ENCODE peak calls at places on chromosomes 13 and 19, in ten cellular contexts. I is naive thymus-derived CD4-positive, alpha-beta T cell; D is pancreas; K is breast epithelium; U is GM23338; V is HCT116; R is endodermal cell; Q is tibial artery; G is neuronal stem cell; O is adrenal gland. X is an unnamed sample.

GRCh38 chr13:74556002-74556551 is 421.9 kb upstream of the KLF12 start:
- DNase-seq in I (no peak), D (no peak), K (no peak), U (no peak), V (no peak), R (no peak), Q (no peak), G (no peak), O (no peak), X (no peak)

GRCh38 chr13:24008679-24009078 is 111.4 kb upstream of the C1QTNF9B start:
- DNase-seq in I (no peak), D (no peak), K (no peak), U (no peak), V (no peak), R (no peak), Q (no peak), G (no peak), O (no peak), X (no peak)

GRCh38 chr13:79749985-79750551 is 269.1 kb downstream of the NDFIP2 start:
- DNase-seq in I (no peak), D (no peak), K (peak; percentile 74), U (peak; percentile 56), V (no peak), R (peak; percentile 78), Q (peak; percentile 78), G (peak; percentile 21), O (peak; percentile 84), X (no peak)

GRCh38 chr19:55626350-55626749 is 2.0 kb upstream of the ZNF784 start:
- DNase-seq in I (peak; percentile 84), D (no peak), K (no peak), U (no peak), V (no peak), R (no peak), Q (no peak), G (no peak), O (no peak), X (no peak)

GRCh38 chr13:49444517-49445395 is 682 bp downstream of the SETDB2 start:
- DNase-seq in I (peak; percentile 49), D (no peak), K (no peak), U (peak; percentile 39), V (no peak), R (peak; percentile 67), Q (no peak), G (peak; percentile 29), O (peak; percentile 57), X (no peak)

GRCh38 chr19:17671906-17672305 is 16.2 kb downstream of the UNC13A start:
- DNase-seq in I (no peak), D (no peak), K (no peak), U (peak; percentile 87), V (peak; percentile 68), R (peak; percentile 84), Q (no peak), G (no peak), O (no peak), X (no peak)

GRCh38 chr13:34405410-34405809 is 536.7 kb upstream of the NBEA start:
- DNase-seq in I (no peak), D (no peak), K (no peak), U (no peak), V (no peak), R (no peak), Q (no peak), G (no peak), O (no peak), X (no peak)

GRCh38 chr13:111953546-111954178 is 113.3 kb upstream of the SOX1 start:
- DNase-seq in I (no peak), D (no peak), K (no peak), U (no peak), V (no peak), R (peak; percentile 41), Q (no peak), G (no peak), O (peak; percentile 27), X (peak; percentile 20)

DNA sequence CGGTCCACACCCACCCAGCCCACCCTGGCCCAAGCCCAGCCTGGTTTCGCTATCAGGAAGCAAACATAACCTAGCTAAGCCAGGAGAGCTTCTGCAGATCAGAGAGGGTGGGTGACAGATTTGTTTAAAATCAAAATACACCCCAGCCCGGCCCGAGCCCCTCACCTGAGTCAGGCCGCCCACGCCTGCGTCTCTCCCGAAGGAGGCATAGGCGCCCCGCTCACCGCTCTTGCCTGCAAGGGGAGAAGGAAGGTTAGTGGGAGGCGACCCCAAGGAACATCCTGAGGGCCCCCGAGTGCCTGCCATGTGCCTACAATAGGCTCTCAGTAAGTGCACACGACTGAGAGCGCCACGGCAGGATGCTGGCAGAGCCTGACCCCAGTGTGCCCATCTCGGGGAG is 21.9 kb upstream of the UQCR11 start:
- DNase-seq in I (no peak), D (no peak), K (no peak), U (no peak), V (no peak), R (no peak), Q (no peak), G (no peak), O (no peak), X (no peak)
- H3K36me3 ChIP-seq in I (no peaks in the 10 kb centered on the region), D (no peaks in the 10 kb centered on the region), K (no peaks in the 10 kb centered on the region), U (peaks cover 11% of the 10 kb centered on the region), V (peaks cover 8% of the 10 kb centered on the region), R (peaks cover 58% of the 10 kb centered on the region), Q (peaks cover 79% of the 10 kb centered on the region), G (peaks cover 79% of the 10 kb centered on the region), O (no peaks in the 10 kb centered on the region), X (peaks cover 17% of the 10 kb centered on the region)

DNA sequence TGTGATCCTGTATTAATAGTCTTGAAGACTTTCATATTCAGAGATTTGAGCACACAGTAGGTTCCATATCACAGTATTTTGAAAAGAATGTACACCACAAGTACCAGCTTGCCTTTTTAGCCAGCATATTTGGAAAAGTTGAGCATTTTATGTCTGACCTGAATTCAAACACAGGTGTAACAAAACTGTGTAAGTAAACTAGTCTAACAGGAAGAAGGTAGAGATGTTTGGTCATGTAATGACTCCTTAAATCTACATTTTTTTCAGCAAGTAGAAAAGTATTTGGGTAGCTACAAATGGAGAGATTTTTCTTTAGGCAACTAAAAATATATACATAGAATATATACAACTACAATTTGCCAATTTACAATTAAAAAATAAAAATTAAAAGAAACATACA is 7.6 kb downstream of the ARHGAP35 start:
- DNase-seq in I (no peak), D (no peak), K (no peak), U (no peak), V (no peak), R (no peak), Q (no peak), G (no peak), O (no peak), X (no peak)
- H3K4me1 ChIP-seq in I (peaks cover 18% of the 10 kb centered on the region), D (peaks cover 9% of the 10 kb centered on the region), K (peaks cover 16% of the 10 kb centered on the region), U (peaks cover 52% of the 10 kb centered on the region), V (peaks cover 49% of the 10 kb centered on the region), R (peaks cover 12% of the 10 kb centered on the region), Q (peaks cover 51% of the 10 kb centered on the region), G (peaks cover 17% of the 10 kb centered on the region), O (peaks cover 35% of the 10 kb centered on the region), X (peaks cover 81% of the 10 kb centered on the region)

GRCh38 chr19:45773384-45773783 is 4.3 kb upstream of the SIX5 start:
- DNase-seq in I (no peak), D (no peak), K (no peak), U (no peak), V (no peak), R (no peak), Q (no peak), G (no peak), O (no peak), X (peak; percentile 88)

GRCh38 chr19:45772130-45772880 is 3.3 kb upstream of the SIX5 start:
- DNase-seq in I (no peak), D (peak; percentile 65), K (no peak), U (no peak), V (no peak), R (peak; percentile 45), Q (no peak), G (no peak), O (no peak), X (peak; percentile 46)

GRCh38 chr19:45772912-45773311 is 3.9 kb upstream of the SIX5 start:
- DNase-seq in I (no peak), D (no peak), K (no peak), U (no peak), V (no peak), R (no peak), Q (no peak), G (no peak), O (no peak), X (no peak)

GRCh38 chr19:45777395-45777961 is 4.8 kb downstream of the DMPK start:
- DNase-seq in I (no peak), D (no peak), K (no peak), U (no peak), V (no peak), R (no peak), Q (no peak), G (no peak), O (no peak), X (no peak)

DNA sequence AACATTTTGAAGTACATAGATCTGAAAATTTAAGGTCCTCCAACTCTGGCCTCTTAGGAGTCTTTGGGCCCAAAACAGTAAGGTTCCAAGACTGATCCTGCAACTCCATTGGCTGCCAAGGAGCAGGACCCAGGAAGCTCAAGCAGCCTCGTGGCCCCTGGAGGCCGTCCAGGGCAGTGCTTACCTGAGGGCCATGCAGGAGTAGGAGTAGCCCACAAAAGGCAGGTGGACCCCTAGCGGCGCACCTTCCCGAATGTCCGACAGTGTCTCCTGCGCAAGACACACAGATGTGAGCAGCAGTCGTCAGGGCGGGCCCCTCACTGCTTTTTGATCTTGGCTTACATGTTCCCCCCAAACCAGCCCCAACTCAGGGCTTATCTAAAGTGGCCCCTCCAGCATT is 5.7 kb upstream of the SIX5 start:
- DNase-seq in I (no peak), D (peak; percentile 61), K (no peak), U (peak; percentile 95), V (no peak), R (peak; percentile 94), Q (no peak), G (no peak), O (no peak), X (no peak)
- H3K36me3 ChIP-seq in I (no peaks in the 10 kb centered on the region), D (peaks cover 25% of the 10 kb centered on the region), K (peaks cover 6% of the 10 kb centered on the region), U (peaks cover 3% of the 10 kb centered on the region), V (peaks cover 10% of the 10 kb centered on the region), R (peaks cover 25% of the 10 kb centered on the region), Q (peaks cover 65% of the 10 kb centered on the region), G (peaks cover 75% of the 10 kb centered on the region), O (no peaks in the 10 kb centered on the region), X (peaks cover 65% of the 10 kb centered on the region)

GRCh38 chr13:110330491-110331001 is 23.5 kb downstream of the COL4A2 start:
- DNase-seq in I (no peak), D (no peak), K (no peak), U (no peak), V (no peak), R (no peak), Q (peak; percentile 60), G (no peak), O (peak; percentile 46), X (no peak)

GRCh38 chr13:110329258-110329657 is 22.2 kb downstream of the COL4A2 start:
- DNase-seq in I (no peak), D (no peak), K (no peak), U (no peak), V (no peak), R (no peak), Q (peak; percentile 57), G (no peak), O (no peak), X (no peak)

GRCh38 chr13:110328509-110328908 is 21.4 kb downstream of the COL4A2 start:
- DNase-seq in I (no peak), D (no peak), K (no peak), U (no peak), V (no peak), R (no peak), Q (peak; percentile 59), G (no peak), O (peak; percentile 42), X (no peak)

GRCh38 chr13:110331362-110331761 is 24.3 kb downstream of the COL4A2 start:
- DNase-seq in I (no peak), D (no peak), K (no peak), U (no peak), V (no peak), R (no peak), Q (peak; percentile 67), G (no peak), O (peak; percentile 43), X (no peak)

GRCh38 chr13:110329798-110330461 is 22.8 kb downstream of the COL4A2 start:
- DNase-seq in I (no peak), D (no peak), K (no peak), U (no peak), V (no peak), R (no peak), Q (peak; percentile 71), G (no peak), O (peak; percentile 24), X (no peak)
- H3K4me1 ChIP-seq in I (no peaks in the 10 kb centered on the region), D (no peaks in the 10 kb centered on the region), K (no peaks in the 10 kb centered on the region), U (peaks cover 35% of the 10 kb centered on the region), V (no peaks in the 10 kb centered on the region), R (peaks cover 13% of the 10 kb centered on the region), Q (peaks cover 100% of the 10 kb centered on the region), G (peaks cover 2% of the 10 kb centered on the region), O (no peaks in the 10 kb centered on the region), X (no peaks in the 10 kb centered on the region)